ENCODE peak calls at places on chromosomes 5 and 9, in ten cellular contexts. N is CD8-positive, alpha-beta T cell; W is colonic mucosa; F is GM12865; O is cardiac fibroblast; U is cardiac muscle cell; K is kidney; S is tibial artery; C is A549; R is astrocyte of the cerebellum. G is an unnamed sample.
A peak's percentile ranks its signal among the peaks of the same experiment; 100 is the strongest.

GRCh38 chr9:138082918-138083636 is 205.5 kb downstream of the CACNA1B start:
- DNase-seq in N (no peak), W (no peak), F (no peak), O (no peak), U (no peak), K (peak; percentile 24), S (no peak), C (no peak), R (no peak), G (no peak)

GRCh38 chr5:173308226-173308625 is 20.0 kb downstream of the STC2 start:
- DNase-seq in N (no peak), W (no peak), F (no peak), O (no peak), U (no peak), K (no peak), S (no peak), C (no peak), R (no peak), G (no peak)

GRCh38 chr9:97470076-97470475 is 31.4 kb upstream of the TMOD1 start:
- DNase-seq in N (no peak), W (no peak), F (peak; percentile 31), O (no peak), U (no peak), K (no peak), S (no peak), C (peak; percentile 14), R (no peak), G (no peak)

GRCh38 chr9:118595719-118596305 is 773.4 kb downstream of the BRINP1 start:
- DNase-seq in N (no peak), W (no peak), F (peak; percentile 20), O (peak; percentile 5), U (peak; percentile 2), K (no peak), S (no peak), C (peak; percentile 65), R (peak; percentile 43), G (no peak)

GRCh38 chr9:125994066-125994943 is 247.1 kb downstream of the PBX3 start:
- DNase-seq in N (no peak), W (no peak), F (no peak), O (no peak), U (no peak), K (peak; percentile 57), S (no peak), C (no peak), R (no peak), G (no peak)

GRCh38 chr9:133342570-133342969 is 5.4 kb downstream of the MED22 start:
- DNase-seq in N (no peak), W (no peak), F (no peak), O (no peak), U (no peak), K (peak; percentile 71), S (no peak), C (no peak), R (no peak), G (no peak)

GRCh38 chr5:135977375-135977928 is 22.7 kb upstream of the LECT2 start:
- DNase-seq in N (peak; percentile 61), W (peak; percentile 76), F (peak; percentile 66), O (peak; percentile 47), U (peak; percentile 45), K (peak; percentile 82), S (peak; percentile 68), C (peak; percentile 95), R (no peak), G (no peak)

GRCh38 chr9:123996731-123997421 is 14.7 kb upstream of the LHX2 start:
- DNase-seq in N (no peak), W (no peak), F (peak; percentile 81), O (peak; percentile 59), U (peak; percentile 72), K (peak; percentile 52), S (no peak), C (no peak), R (no peak), G (no peak)

GRCh38 chr5:82603280-82603987 is 325.3 kb upstream of the RPS23 start:
- DNase-seq in N (no peak), W (no peak), F (peak; percentile 5), O (no peak), U (no peak), K (no peak), S (no peak), C (no peak), R (no peak), G (no peak)

GRCh38 chr5:142547445-142548374 is 138.2 kb downstream of the FGF1 start:
- DNase-seq in N (no peak), W (no peak), F (no peak), O (no peak), U (no peak), K (no peak), S (no peak), C (no peak), R (no peak), G (no peak)

GRCh38 chr9:68802525-68803015 is 97.5 kb downstream of the PIP5K1B start:
- DNase-seq in N (no peak), W (no peak), F (peak; percentile 95), O (no peak), U (no peak), K (no peak), S (no peak), C (no peak), R (no peak), G (no peak)

GRCh38 chr5:180329138-180329435 is 24.0 kb downstream of the GFPT2 start:
- DNase-seq in N (no peak), W (no peak), F (no peak), O (no peak), U (no peak), K (peak; percentile 25), S (no peak), C (no peak), R (no peak), G (no peak)

GRCh38 chr5:169009171-169009570 is 291.8 kb downstream of the SLIT3 start:
- DNase-seq in N (no peak), W (no peak), F (no peak), O (peak; percentile 59), U (no peak), K (no peak), S (no peak), C (peak; percentile 74), R (no peak), G (no peak)

GRCh38 chr5:87401626-87402025 is 11.1 kb downstream of the CCNH start:
- DNase-seq in N (no peak), W (no peak), F (no peak), O (no peak), U (no peak), K (no peak), S (no peak), C (no peak), R (no peak), G (no peak)

GRCh38 chr5:87398981-87399616 is 13.6 kb downstream of the CCNH start:
- DNase-seq in N (no peak), W (no peak), F (no peak), O (no peak), U (no peak), K (no peak), S (no peak), C (no peak), R (no peak), G (no peak)

GRCh38 chr5:87399720-87400119 is 13.0 kb downstream of the CCNH start:
- DNase-seq in N (no peak), W (no peak), F (no peak), O (no peak), U (no peak), K (no peak), S (no peak), C (no peak), R (no peak), G (no peak)

GRCh38 chr5:87403409-87403808 is 9.3 kb downstream of the CCNH start:
- DNase-seq in N (no peak), W (no peak), F (no peak), O (no peak), U (no peak), K (no peak), S (no peak), C (no peak), R (no peak), G (no peak)

DNA sequence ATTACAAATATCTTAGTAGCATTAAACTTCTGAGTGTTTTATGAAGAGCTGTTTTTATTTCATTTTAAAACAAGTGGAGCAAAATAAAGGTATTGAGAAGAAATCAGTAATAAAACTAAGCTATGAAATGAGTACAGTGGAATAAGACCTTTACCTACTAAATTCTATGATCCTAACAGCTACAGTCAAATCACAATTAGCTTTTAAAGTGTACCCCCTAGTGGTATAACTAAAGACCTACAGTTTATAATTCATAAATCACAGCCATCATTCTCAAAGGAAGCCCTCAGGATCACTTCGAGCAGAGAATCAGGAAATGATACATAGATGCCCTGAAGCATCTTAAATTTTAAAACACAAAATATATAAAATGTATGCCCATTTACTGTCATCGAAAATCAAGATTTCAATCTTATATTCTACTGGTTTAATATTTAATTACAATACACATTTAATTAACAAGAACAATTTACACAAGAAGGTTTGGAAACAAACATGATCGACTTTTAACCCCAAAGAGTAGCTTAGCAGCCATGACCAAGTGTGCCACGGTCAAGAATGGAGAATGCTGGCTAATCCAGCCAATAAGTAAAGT is 12.3 kb downstream of the CCNH start:
- DNase-seq in N (no peak), W (no peak), F (peak; percentile 28), O (peak; percentile 65), U (peak; percentile 64), K (no peak), S (no peak), C (peak; percentile 48), R (no peak), G (no peak)
- TF ChIP-seq CTCF in N (peak; percentile 78), W (peak; percentile 59), F (peak; percentile 47), O (peak; percentile 52), U (peak; percentile 58), K (peak; percentile 47), S (peak; percentile 68), C (peak; percentile 69), R (peak; percentile 37), G (peak; percentile 58)

DNA sequence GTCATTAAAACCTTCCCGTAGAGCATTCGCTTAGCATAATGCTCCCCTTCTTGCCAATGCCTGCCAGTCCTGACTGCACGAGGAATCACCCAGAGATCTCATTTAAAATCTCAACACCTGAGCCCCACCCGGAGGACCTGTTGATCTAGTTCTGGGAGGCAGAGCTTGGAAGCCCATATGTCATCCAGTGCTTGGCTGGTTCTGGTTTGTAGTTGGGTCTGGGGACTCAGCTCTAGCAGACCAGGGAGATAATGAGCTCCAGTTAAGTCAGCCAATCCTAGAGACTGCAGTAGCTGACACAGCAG is 131.8 kb upstream of the DAP start:
- DNase-seq in N (no peak), W (no peak), F (no peak), O (no peak), U (no peak), K (no peak), S (no peak), C (no peak), R (no peak), G (no peak)
- H3K4me3 ChIP-seq in N (no peak overlapping the region), W (no peak overlapping the region), F (no peak overlapping the region), O (no peak overlapping the region), U (no peak overlapping the region), K (no peak overlapping the region), S (no peak overlapping the region), C (no peak overlapping the region), R (no peak overlapping the region), G (no peak overlapping the region)

GRCh38 chr5:77282337-77283027 is 72.0 kb downstream of the PDE8B start:
- DNase-seq in N (no peak), W (no peak), F (no peak), O (peak; percentile 32), U (peak; percentile 49), K (no peak), S (no peak), C (peak; percentile 23), R (peak; percentile 4), G (peak; percentile 54)
- TF ChIP-seq CTCF in N (no peak), W (no peak), F (no peak), O (no peak), U (peak; percentile 18), K (no peak), S (no peak), C (no peak), R (peak; percentile 46), G (peak; percentile 11)

GRCh38 chr5:2686725-2687124 is 64.8 kb downstream of the IRX2 start:
- DNase-seq in N (no peak), W (no peak), F (no peak), O (no peak), U (no peak), K (no peak), S (no peak), C (no peak), R (no peak), G (no peak)
- H3K4me3 ChIP-seq in N (no peak overlapping the region), W (no peak overlapping the region), F (no peak overlapping the region), O (no peak overlapping the region), U (no peak overlapping the region), K (no peak overlapping the region), S (no peak overlapping the region), C (no peak overlapping the region), R (no peak overlapping the region), G (no peak overlapping the region)